ENCODE peak calls at places on chromosomes 7 and 10, in ten cellular contexts. One of them, this sample, is unnamed.

GRCh38 chr10:31761156-31761555 is 167.5 kb downstream of the ARHGAP12 start:
- DNase-seq in ascending aorta: no peak
- DNase-seq in fibroblast of pulmonary artery: no peak
- DNase-seq in neural crest cell: no peak
- DNase-seq in AG10803: peak
- DNase-seq in hepatocyte: peak
- DNase-seq in upper lobe of left lung: no peak
- DNase-seq in AG04450: no peak
- DNase-seq in psoas muscle: no peak
- DNase-seq in MCF 10A: no peak
- DNase-seq in this sample: no peak

GRCh38 chr10:22683995-22684305 is 30.4 kb downstream of the PIP4K2A start:
- DNase-seq in ascending aorta: no peak
- DNase-seq in fibroblast of pulmonary artery: no peak
- DNase-seq in neural crest cell: no peak
- DNase-seq in AG10803: no peak
- DNase-seq in hepatocyte: peak
- DNase-seq in upper lobe of left lung: no peak
- DNase-seq in AG04450: no peak
- DNase-seq in psoas muscle: no peak
- DNase-seq in MCF 10A: no peak
- DNase-seq in this sample: no peak

GRCh38 chr10:78459639-78460037 is 426.0 kb downstream of the RPS24 start:
- DNase-seq in ascending aorta: peak
- DNase-seq in fibroblast of pulmonary artery: no peak
- DNase-seq in neural crest cell: no peak
- DNase-seq in AG10803: no peak
- DNase-seq in hepatocyte: no peak
- DNase-seq in upper lobe of left lung: no peak
- DNase-seq in AG04450: no peak
- DNase-seq in psoas muscle: no peak
- DNase-seq in MCF 10A: no peak
- DNase-seq in this sample: no peak

GRCh38 chr7:27242580-27243339 is at the start of gene EVX1:
- DNase-seq in ascending aorta: no peak
- DNase-seq in fibroblast of pulmonary artery: no peak
- DNase-seq in neural crest cell: no peak
- DNase-seq in AG10803: no peak
- DNase-seq in hepatocyte: no peak
- DNase-seq in upper lobe of left lung: no peak
- DNase-seq in AG04450: no peak
- DNase-seq in psoas muscle: no peak
- DNase-seq in MCF 10A: no peak
- DNase-seq in this sample: no peak

GRCh38 chr7:148264933-148265557 is 325.5 kb upstream of the C7orf33 start:
- DNase-seq in ascending aorta: no peak
- DNase-seq in fibroblast of pulmonary artery: peak
- DNase-seq in neural crest cell: no peak
- DNase-seq in AG10803: peak
- DNase-seq in hepatocyte: peak
- DNase-seq in upper lobe of left lung: no peak
- DNase-seq in AG04450: no peak
- DNase-seq in psoas muscle: no peak
- DNase-seq in MCF 10A: peak
- DNase-seq in this sample: peak

GRCh38 chr7:22700559-22701002 is 26.4 kb upstream of the IL6 start:
- DNase-seq in ascending aorta: no peak
- DNase-seq in fibroblast of pulmonary artery: peak
- DNase-seq in neural crest cell: no peak
- DNase-seq in AG10803: peak
- DNase-seq in hepatocyte: no peak
- DNase-seq in upper lobe of left lung: no peak
- DNase-seq in AG04450: no peak
- DNase-seq in psoas muscle: no peak
- DNase-seq in MCF 10A: peak
- DNase-seq in this sample: peak

GRCh38 chr7:36942558-36943354 is 218.5 kb upstream of the AOAH start:
- DNase-seq in ascending aorta: no peak
- DNase-seq in fibroblast of pulmonary artery: no peak
- DNase-seq in neural crest cell: no peak
- DNase-seq in AG10803: no peak
- DNase-seq in hepatocyte: no peak
- DNase-seq in upper lobe of left lung: no peak
- DNase-seq in AG04450: no peak
- DNase-seq in psoas muscle: no peak
- DNase-seq in MCF 10A: no peak
- DNase-seq in this sample: no peak

GRCh38 chr10:110226555-110226925 is 19.1 kb downstream of the MXI1 start:
- DNase-seq in ascending aorta: peak
- DNase-seq in fibroblast of pulmonary artery: peak
- DNase-seq in neural crest cell: peak
- DNase-seq in AG10803: peak
- DNase-seq in hepatocyte: peak
- DNase-seq in upper lobe of left lung: peak
- DNase-seq in AG04450: peak
- DNase-seq in psoas muscle: peak
- DNase-seq in MCF 10A: peak
- DNase-seq in this sample: peak

DNA sequence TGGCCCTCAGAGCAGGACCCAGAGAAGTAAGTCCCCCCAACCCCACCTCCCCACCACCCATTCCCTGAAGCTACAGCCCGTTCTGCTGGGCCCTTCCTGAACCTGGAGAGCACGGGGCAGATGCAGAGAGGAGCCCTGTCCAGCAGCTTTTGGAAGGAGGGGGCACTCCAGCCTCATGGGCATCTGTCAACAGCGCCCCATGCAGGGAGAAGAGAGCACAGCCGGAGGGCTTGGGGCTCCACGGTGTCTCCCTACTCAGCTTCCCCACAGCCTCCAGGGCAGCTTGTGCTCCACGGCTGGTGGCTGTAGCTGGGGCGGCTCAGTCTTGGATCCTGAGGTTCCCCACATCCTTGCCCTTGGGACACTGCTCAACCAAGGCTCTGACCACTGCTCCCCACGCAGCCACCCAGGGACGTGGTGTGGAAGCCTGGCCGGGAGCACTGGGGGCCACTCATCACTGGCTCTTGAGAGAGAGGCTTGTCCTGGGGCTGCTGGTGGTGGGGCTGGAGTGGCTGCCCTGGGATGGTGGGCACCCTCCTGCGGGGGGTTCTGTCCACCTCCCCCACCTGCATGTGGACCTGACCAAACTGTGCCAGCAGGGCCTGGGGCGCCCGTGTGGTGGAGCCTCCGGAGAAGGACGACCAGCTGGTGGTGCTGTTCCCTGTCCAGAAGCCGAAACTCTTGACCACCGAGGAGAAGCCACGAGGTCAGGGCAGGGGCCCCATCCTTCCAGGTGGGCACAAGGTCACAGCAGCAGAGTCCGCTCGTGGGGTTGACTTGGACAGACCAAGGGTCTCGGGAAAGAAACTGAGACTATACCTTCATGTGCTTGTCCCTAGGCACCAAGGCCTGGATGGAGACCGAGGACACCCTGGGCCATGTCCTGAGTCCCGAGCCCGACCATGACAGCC is 4.5 kb downstream of the PRAP1 start:
- DNase-seq in ascending aorta: no peak
- DNase-seq in fibroblast of pulmonary artery: no peak
- DNase-seq in neural crest cell: no peak
- DNase-seq in AG10803: no peak
- DNase-seq in hepatocyte: no peak
- DNase-seq in upper lobe of left lung: no peak
- DNase-seq in AG04450: no peak
- DNase-seq in psoas muscle: peak
- DNase-seq in MCF 10A: no peak
- DNase-seq in this sample: no peak
- TF ChIP-seq CTCF in ascending aorta: no peak
- TF ChIP-seq CTCF in fibroblast of pulmonary artery: no peak
- TF ChIP-seq CTCF in neural crest cell: no peak
- TF ChIP-seq CTCF in AG10803: no peak
- TF ChIP-seq CTCF in hepatocyte: no peak
- TF ChIP-seq CTCF in upper lobe of left lung: no peak
- TF ChIP-seq CTCF in AG04450: no peak
- TF ChIP-seq CTCF in psoas muscle: no peak
- TF ChIP-seq CTCF in MCF 10A: no peak
- TF ChIP-seq CTCF in this sample: peak

GRCh38 chr7:156752371-156753297 is 112.1 kb downstream of the RNF32 start:
- DNase-seq in ascending aorta: no peak
- DNase-seq in fibroblast of pulmonary artery: no peak
- DNase-seq in neural crest cell: no peak
- DNase-seq in AG10803: no peak
- DNase-seq in hepatocyte: no peak
- DNase-seq in upper lobe of left lung: no peak
- DNase-seq in AG04450: peak
- DNase-seq in psoas muscle: no peak
- DNase-seq in MCF 10A: no peak
- DNase-seq in this sample: peak

GRCh38 chr7:156754222-156754621 is 113.6 kb downstream of the RNF32 start:
- DNase-seq in ascending aorta: no peak
- DNase-seq in fibroblast of pulmonary artery: no peak
- DNase-seq in neural crest cell: no peak
- DNase-seq in AG10803: no peak
- DNase-seq in hepatocyte: no peak
- DNase-seq in upper lobe of left lung: no peak
- DNase-seq in AG04450: no peak
- DNase-seq in psoas muscle: no peak
- DNase-seq in MCF 10A: no peak
- DNase-seq in this sample: no peak

GRCh38 chr7:156751319-156751718 is 110.7 kb downstream of the RNF32 start:
- DNase-seq in ascending aorta: no peak
- DNase-seq in fibroblast of pulmonary artery: peak
- DNase-seq in neural crest cell: no peak
- DNase-seq in AG10803: peak
- DNase-seq in hepatocyte: peak
- DNase-seq in upper lobe of left lung: no peak
- DNase-seq in AG04450: peak
- DNase-seq in psoas muscle: no peak
- DNase-seq in MCF 10A: peak
- DNase-seq in this sample: peak

GRCh38 chr7:156759143-156759542 is 118.6 kb downstream of the RNF32 start:
- DNase-seq in ascending aorta: no peak
- DNase-seq in fibroblast of pulmonary artery: no peak
- DNase-seq in neural crest cell: no peak
- DNase-seq in AG10803: no peak
- DNase-seq in hepatocyte: peak
- DNase-seq in upper lobe of left lung: no peak
- DNase-seq in AG04450: no peak
- DNase-seq in psoas muscle: no peak
- DNase-seq in MCF 10A: no peak
- DNase-seq in this sample: no peak

DNA sequence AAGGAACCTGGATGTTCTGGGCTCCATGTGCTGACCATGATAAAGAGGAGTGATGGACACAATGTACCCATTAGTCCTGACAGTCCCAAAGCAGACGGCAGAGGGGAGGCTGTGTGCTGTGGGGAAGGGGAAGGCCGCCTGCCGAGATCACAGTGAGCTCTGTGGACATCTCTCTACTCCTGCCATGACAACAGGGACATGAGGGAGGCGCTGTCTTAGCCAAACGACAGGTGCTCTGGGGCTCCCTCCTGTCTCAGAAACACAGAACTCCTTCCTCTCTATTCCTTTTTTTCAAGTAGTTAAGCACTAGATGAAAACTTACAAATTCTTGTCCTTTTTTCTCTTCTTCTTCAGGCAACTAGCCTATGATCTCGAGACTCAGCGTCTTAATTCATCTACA is 113.1 kb downstream of the RNF32 start:
- DNase-seq in ascending aorta: no peak
- DNase-seq in fibroblast of pulmonary artery: no peak
- DNase-seq in neural crest cell: no peak
- DNase-seq in AG10803: no peak
- DNase-seq in hepatocyte: no peak
- DNase-seq in upper lobe of left lung: no peak
- DNase-seq in AG04450: no peak
- DNase-seq in psoas muscle: no peak
- DNase-seq in MCF 10A: no peak
- DNase-seq in this sample: no peak
- TF ChIP-seq CTCF in ascending aorta: no peak
- TF ChIP-seq CTCF in fibroblast of pulmonary artery: no peak
- TF ChIP-seq CTCF in neural crest cell: no peak
- TF ChIP-seq CTCF in AG10803: no peak
- TF ChIP-seq CTCF in hepatocyte: no peak
- TF ChIP-seq CTCF in upper lobe of left lung: no peak
- TF ChIP-seq CTCF in AG04450: no peak
- TF ChIP-seq CTCF in psoas muscle: no peak
- TF ChIP-seq CTCF in MCF 10A: no peak
- TF ChIP-seq CTCF in this sample: no peak

GRCh38 chr7:121126201-121126600 is 137.7 kb downstream of the CPED1 start:
- DNase-seq in ascending aorta: no peak
- DNase-seq in fibroblast of pulmonary artery: no peak
- DNase-seq in neural crest cell: no peak
- DNase-seq in AG10803: no peak
- DNase-seq in hepatocyte: no peak
- DNase-seq in upper lobe of left lung: no peak
- DNase-seq in AG04450: no peak
- DNase-seq in psoas muscle: no peak
- DNase-seq in MCF 10A: no peak
- DNase-seq in this sample: no peak

GRCh38 chr7:121132940-121133339 is 144.4 kb downstream of the CPED1 start:
- DNase-seq in ascending aorta: no peak
- DNase-seq in fibroblast of pulmonary artery: no peak
- DNase-seq in neural crest cell: no peak
- DNase-seq in AG10803: no peak
- DNase-seq in hepatocyte: no peak
- DNase-seq in upper lobe of left lung: no peak
- DNase-seq in AG04450: no peak
- DNase-seq in psoas muscle: no peak
- DNase-seq in MCF 10A: no peak
- DNase-seq in this sample: no peak

GRCh38 chr7:121123028-121123427 is 134.5 kb downstream of the CPED1 start:
- DNase-seq in ascending aorta: no peak
- DNase-seq in fibroblast of pulmonary artery: no peak
- DNase-seq in neural crest cell: no peak
- DNase-seq in AG10803: no peak
- DNase-seq in hepatocyte: no peak
- DNase-seq in upper lobe of left lung: no peak
- DNase-seq in AG04450: no peak
- DNase-seq in psoas muscle: no peak
- DNase-seq in MCF 10A: no peak
- DNase-seq in this sample: no peak

DNA sequence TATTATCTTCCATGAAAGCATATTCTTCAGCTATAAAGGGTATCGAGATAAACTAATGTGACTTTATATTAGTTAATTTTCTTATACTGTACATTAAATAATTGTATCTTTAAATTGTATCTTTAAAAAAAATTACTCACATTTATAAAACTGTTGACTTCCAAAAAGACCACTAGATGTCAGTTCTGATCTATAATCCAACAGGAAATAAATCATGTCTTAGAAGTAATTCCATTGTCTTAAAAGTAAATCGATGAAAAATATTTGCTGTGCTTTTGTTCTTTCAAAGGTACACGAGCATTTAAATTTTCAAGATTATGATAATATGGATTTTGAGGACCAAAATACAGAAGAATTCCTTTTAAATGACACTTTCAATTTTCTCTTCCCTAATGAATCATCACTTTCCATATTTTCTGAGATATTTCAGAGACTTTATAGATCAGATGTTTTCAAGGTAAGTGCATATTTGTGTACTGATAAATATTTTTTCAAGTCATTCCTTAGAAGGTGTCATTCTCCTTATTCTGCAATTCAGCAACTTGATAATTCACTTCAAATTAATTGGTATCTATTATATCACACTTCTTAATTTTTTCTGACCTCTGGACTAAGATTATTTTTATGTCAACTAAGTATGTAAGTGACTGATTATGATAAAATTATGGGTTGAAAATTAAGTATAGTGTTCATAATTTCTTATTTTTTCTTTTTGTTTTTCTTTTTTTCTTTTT is 138.5 kb downstream of the CPED1 start:
- DNase-seq in ascending aorta: no peak
- DNase-seq in fibroblast of pulmonary artery: peak
- DNase-seq in neural crest cell: no peak
- DNase-seq in AG10803: peak
- DNase-seq in hepatocyte: no peak
- DNase-seq in upper lobe of left lung: no peak
- DNase-seq in AG04450: no peak
- DNase-seq in psoas muscle: no peak
- DNase-seq in MCF 10A: peak
- DNase-seq in this sample: no peak
- TF ChIP-seq CTCF in ascending aorta: no peak
- TF ChIP-seq CTCF in fibroblast of pulmonary artery: peak
- TF ChIP-seq CTCF in neural crest cell: peak
- TF ChIP-seq CTCF in AG10803: peak
- TF ChIP-seq CTCF in hepatocyte: peak
- TF ChIP-seq CTCF in upper lobe of left lung: no peak
- TF ChIP-seq CTCF in AG04450: peak
- TF ChIP-seq CTCF in psoas muscle: no peak
- TF ChIP-seq CTCF in MCF 10A: peak
- TF ChIP-seq CTCF in this sample: no peak

GRCh38 chr7:146960747-146961416 is 844.3 kb downstream of the CNTNAP2 start:
- DNase-seq in ascending aorta: no peak
- DNase-seq in fibroblast of pulmonary artery: no peak
- DNase-seq in neural crest cell: no peak
- DNase-seq in AG10803: no peak
- DNase-seq in hepatocyte: no peak
- DNase-seq in upper lobe of left lung: no peak
- DNase-seq in AG04450: no peak
- DNase-seq in psoas muscle: no peak
- DNase-seq in MCF 10A: no peak
- DNase-seq in this sample: no peak
- TF ChIP-seq CTCF in ascending aorta: no peak
- TF ChIP-seq CTCF in fibroblast of pulmonary artery: no peak
- TF ChIP-seq CTCF in neural crest cell: no peak
- TF ChIP-seq CTCF in AG10803: no peak
- TF ChIP-seq CTCF in hepatocyte: no peak
- TF ChIP-seq CTCF in upper lobe of left lung: no peak
- TF ChIP-seq CTCF in AG04450: no peak
- TF ChIP-seq CTCF in psoas muscle: no peak
- TF ChIP-seq CTCF in MCF 10A: peak
- TF ChIP-seq CTCF in this sample: peak

This sample was measured in brain microvascular endothelial cell.